ENCODE peak calls at places on chromosomes 16 and 17, in seven cellular contexts. One of them, this sample, is unnamed.

GRCh38 chr17:7408341-7408740 is 696 bp downstream of the NLGN2 start:
- DNase-seq in naive thymus-derived CD4-positive, alpha-beta T cell: peak
- DNase-seq in Karpas-422: no peak
- DNase-seq in NCI-H460: no peak
- DNase-seq in anterior cingulate cortex: no peak
- DNase-seq in ELR: no peak
- DNase-seq in NCI-H774: no peak
- DNase-seq in this sample: no peak

GRCh38 chr17:67026341-67026740 is 18.0 kb upstream of the CACNG1 start:
- DNase-seq in anterior cingulate cortex: no peak
- DNase-seq in NCI-H460: no peak
- DNase-seq in naive thymus-derived CD4-positive, alpha-beta T cell: no peak
- DNase-seq in NCI-H774: no peak
- DNase-seq in ELR: no peak
- DNase-seq in Karpas-422: no peak
- DNase-seq in this sample: no peak

GRCh38 chr17:42780816-42781638 is 617 bp downstream of the WNK4 start:
- DNase-seq in NCI-H774: no peak
- DNase-seq in ELR: peak
- DNase-seq in Karpas-422: no peak
- DNase-seq in NCI-H460: no peak
- DNase-seq in anterior cingulate cortex: no peak
- DNase-seq in naive thymus-derived CD4-positive, alpha-beta T cell: no peak
- DNase-seq in this sample: no peak

GRCh38 chr16:83713597-83713996 is 94.2 kb upstream of the HSBP1 start:
- DNase-seq in NCI-H774: no peak
- DNase-seq in naive thymus-derived CD4-positive, alpha-beta T cell: no peak
- DNase-seq in Karpas-422: peak
- DNase-seq in anterior cingulate cortex: no peak
- DNase-seq in ELR: peak
- DNase-seq in NCI-H460: no peak
- DNase-seq in this sample: no peak

GRCh38 chr16:70789231-70789926 is 11.6 kb downstream of the VAC14 start:
- DNase-seq in Karpas-422: no peak
- DNase-seq in ELR: peak
- DNase-seq in naive thymus-derived CD4-positive, alpha-beta T cell: no peak
- DNase-seq in NCI-H774: no peak
- DNase-seq in anterior cingulate cortex: no peak
- DNase-seq in NCI-H460: no peak
- DNase-seq in this sample: no peak

GRCh38 chr16:30775381-30776099 is 11.5 kb downstream of the ZNF629 start:
- DNase-seq in ELR: peak
- DNase-seq in Karpas-422: no peak
- DNase-seq in naive thymus-derived CD4-positive, alpha-beta T cell: peak
- DNase-seq in NCI-H774: peak
- DNase-seq in anterior cingulate cortex: peak
- DNase-seq in NCI-H460: peak
- DNase-seq in this sample: peak

GRCh38 chr17:77869665-77870132 is 88.8 kb upstream of the TNRC6C start:
- DNase-seq in naive thymus-derived CD4-positive, alpha-beta T cell: no peak
- DNase-seq in anterior cingulate cortex: no peak
- DNase-seq in Karpas-422: peak
- DNase-seq in ELR: no peak
- DNase-seq in NCI-H774: no peak
- DNase-seq in NCI-H460: no peak
- DNase-seq in this sample: peak

GRCh38 chr16:89373355-89374110 is 116.8 kb downstream of the ANKRD11 start:
- DNase-seq in Karpas-422: no peak
- DNase-seq in NCI-H774: no peak
- DNase-seq in naive thymus-derived CD4-positive, alpha-beta T cell: no peak
- DNase-seq in anterior cingulate cortex: no peak
- DNase-seq in NCI-H460: no peak
- DNase-seq in ELR: peak
- DNase-seq in this sample: no peak

GRCh38 chr17:80029235-80029974 is 6.3 kb downstream of the TBC1D16 start:
- DNase-seq in ELR: peak
- DNase-seq in anterior cingulate cortex: no peak
- DNase-seq in Karpas-422: no peak
- DNase-seq in NCI-H460: no peak
- DNase-seq in naive thymus-derived CD4-positive, alpha-beta T cell: no peak
- DNase-seq in NCI-H774: no peak
- DNase-seq in this sample: no peak

GRCh38 chr16:21626659-21627277 is 25.6 kb downstream of the IGSF6 start:
- DNase-seq in anterior cingulate cortex: no peak
- DNase-seq in Karpas-422: no peak
- DNase-seq in NCI-H774: no peak
- DNase-seq in NCI-H460: peak
- DNase-seq in naive thymus-derived CD4-positive, alpha-beta T cell: no peak
- DNase-seq in ELR: peak
- DNase-seq in this sample: no peak

This sample was measured in GM12891.